ENCODE peak calls at places on chromosome 11, in eight cellular contexts. F is body of pancreas; T is gastrocnemius medialis; W is tibial artery; I is heart left ventricle; C is CD4-positive, alpha-beta T cell; X is sigmoid colon; E is H1. L is an unnamed sample.

GRCh38 chr11:116199182-116199581 is 573.6 kb downstream of the BUD13 start:
- DNase-seq in T (no peak), W (no peak), E (no peak), I (peak), C (no peak), X (no peak), F (no peak), L (no peak)

GRCh38 chr11:35932641-35933571 is 11.0 kb upstream of the LDLRAD3 start:
- DNase-seq in W (no peak), I (no peak), C (no peak), E (no peak), F (no peak), T (no peak), X (no peak), L (no peak)

GRCh38 chr11:111283945-111284481 is 14.3 kb upstream of the POU2AF3 start:
- DNase-seq in F (no peak), T (peak), X (no peak), C (no peak), I (peak), E (no peak), W (no peak), L (no peak)

GRCh38 chr11:64268687-64269379 is 15.6 kb downstream of the BAD start:
- DNase-seq in T (no peak), X (peak), F (peak), I (peak), E (peak), W (peak), C (no peak), L (no peak)

GRCh38 chr11:74141274-74141695 is 29.5 kb downstream of the C2CD3 start:
- DNase-seq in X (no peak), W (no peak), I (no peak), T (no peak), C (no peak), E (no peak), F (no peak), L (no peak)

GRCh38 chr11:11989774-11990744 is 18.4 kb downstream of the DKK3 start:
- DNase-seq in T (no peak), F (no peak), C (no peak), I (peak), E (no peak), X (peak), W (peak), L (no peak)

GRCh38 chr11:71286701-71287643 is 34.6 kb upstream of the SHANK2 start:
- DNase-seq in T (no peak), F (peak), C (no peak), E (no peak), X (peak), I (no peak), W (peak), L (no peak)

GRCh38 chr11:129528296-129528695 is 152.6 kb downstream of the BARX2 start:
- DNase-seq in W (no peak), C (no peak), T (no peak), X (no peak), E (no peak), F (no peak), I (no peak), L (no peak)

GRCh38 chr11:130603585-130603906 is 155.1 kb downstream of the ADAMTS15 start:
- DNase-seq in F (no peak), C (no peak), T (no peak), W (no peak), X (no peak), E (no peak), I (no peak), L (no peak)

GRCh38 chr11:8913961-8914660 is 3.1 kb downstream of the AKIP1 start:
- DNase-seq in E (peak), W (no peak), X (no peak), I (no peak), C (peak), T (no peak), F (peak), L (no peak)

GRCh38 chr11:103637250-103637649 is 399.2 kb upstream of the DDI1 start:
- DNase-seq in C (no peak), E (no peak), I (no peak), W (no peak), F (no peak), T (no peak), X (no peak), L (no peak)

GRCh38 chr11:61814958-61815789 is 1.6 kb downstream of the FADS1 start:
- DNase-seq in I (peak), W (peak), T (peak), F (peak), X (peak), C (no peak), E (peak), L (peak)

GRCh38 chr11:86116386-86116726 is 47.5 kb upstream of the PICALM start:
- DNase-seq in W (no peak), I (no peak), C (no peak), E (no peak), T (no peak), F (no peak), X (no peak), L (no peak)

GRCh38 chr11:18384157-18384641 is 10.2 kb upstream of the LDHA start:
- DNase-seq in I (peak), F (peak), X (peak), E (no peak), T (peak), C (no peak), W (peak), L (no peak)

GRCh38 chr11:65554057-65554818 is 3.9 kb downstream of the LTBP3 start:
- DNase-seq in C (no peak), I (no peak), X (no peak), W (no peak), T (no peak), F (no peak), E (no peak), L (no peak)

GRCh38 chr11:65552413-65552951 is 5.7 kb downstream of the LTBP3 start:
- DNase-seq in X (no peak), F (no peak), C (no peak), I (no peak), T (no peak), E (no peak), W (no peak), L (no peak)

GRCh38 chr11:65549088-65549487 is 9.1 kb downstream of the LTBP3 start:
- DNase-seq in W (no peak), X (no peak), E (no peak), F (no peak), I (no peak), T (no peak), C (no peak), L (no peak)

GRCh38 chr11:65553301-65554001 is 4.7 kb downstream of the LTBP3 start:
- DNase-seq in T (no peak), X (no peak), F (no peak), C (peak), W (no peak), E (peak), I (no peak), L (no peak)

DNA sequence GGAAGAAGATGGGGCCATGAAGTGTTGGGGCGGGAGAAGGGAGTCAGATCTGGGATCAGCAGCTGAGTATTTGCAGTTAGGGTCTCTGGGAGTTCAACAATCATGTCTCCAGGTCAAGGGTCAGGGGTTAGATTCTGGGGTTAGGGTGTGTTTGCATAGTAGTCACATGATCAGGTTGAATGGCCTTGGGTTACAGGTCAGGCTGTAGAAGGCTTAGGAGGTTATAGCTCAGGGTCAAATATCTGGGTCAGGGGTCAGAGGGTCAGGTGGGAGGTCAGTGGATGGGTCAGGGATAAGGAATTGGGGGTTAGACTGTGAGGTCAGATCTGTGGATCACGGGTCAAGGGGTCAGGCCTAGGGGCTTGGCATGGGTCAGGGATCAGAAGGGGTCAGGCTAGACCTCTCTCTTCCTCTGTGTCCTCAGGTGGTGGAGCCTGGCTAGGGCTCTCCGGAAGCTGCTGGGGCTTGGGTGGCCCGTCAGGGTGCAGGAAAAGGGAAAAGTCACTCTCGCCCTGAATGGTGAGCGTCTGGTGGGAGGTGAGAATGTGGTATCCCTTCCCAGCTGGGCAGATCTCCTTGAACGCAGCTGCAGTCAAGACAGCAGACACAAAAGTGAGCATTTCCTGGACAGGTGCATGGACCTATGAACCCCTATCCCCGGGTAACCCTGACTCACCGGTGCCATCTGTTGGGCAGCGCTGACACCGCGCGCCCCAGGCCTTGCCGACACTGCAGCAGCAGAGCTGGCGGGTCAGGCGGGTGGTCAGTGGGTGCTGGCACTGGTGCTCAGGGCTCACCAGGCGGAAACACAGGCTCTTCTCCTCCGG is 6.4 kb downstream of the LTBP3 start:
- DNase-seq in I (peak), E (peak), T (no peak), W (no peak), C (peak), F (peak), X (no peak), L (no peak)
- H3K27ac ChIP-seq in I (no peak), E (no peak), T (peak), W (no peak), C (no peak), F (peak), X (no peak), L (peak)

GRCh38 chr11:1755344-1756023 is 5.1 kb upstream of the IFITM10 start:
- DNase-seq in T (no peak), W (no peak), X (no peak), I (peak), C (no peak), E (no peak), F (no peak), L (no peak)
- H3K27ac ChIP-seq in T (peak), W (peak), X (no peak), I (peak), C (peak), E (no peak), F (no peak), L (no peak)

GRCh38 chr11:107787733-107788132 is 70.9 kb downstream of the SLC35F2 start:
- DNase-seq in F (no peak), C (no peak), T (no peak), E (peak), W (no peak), I (no peak), X (no peak), L (no peak)
- H3K27ac ChIP-seq in F (no peak), C (no peak), T (no peak), E (no peak), W (no peak), I (no peak), X (no peak), L (no peak)

GRCh38 chr11:30586251-30587144 is at the start of gene MPPED2:
- DNase-seq in E (peak), T (no peak), F (peak), X (peak), C (no peak), I (peak), W (peak), L (no peak)
- H3K27ac ChIP-seq in E (no peak), T (peak), F (peak), X (peak), C (no peak), I (peak), W (peak), L (peak)

GRCh38 chr11:68321293-68322030 is 9.1 kb downstream of the LRP5 start:
- DNase-seq in X (no peak), W (no peak), T (no peak), I (no peak), F (peak), C (no peak), E (no peak), L (no peak)
- H3K27ac ChIP-seq in X (peak), W (peak), T (peak), I (peak), F (no peak), C (no peak), E (no peak), L (peak)

DNA sequence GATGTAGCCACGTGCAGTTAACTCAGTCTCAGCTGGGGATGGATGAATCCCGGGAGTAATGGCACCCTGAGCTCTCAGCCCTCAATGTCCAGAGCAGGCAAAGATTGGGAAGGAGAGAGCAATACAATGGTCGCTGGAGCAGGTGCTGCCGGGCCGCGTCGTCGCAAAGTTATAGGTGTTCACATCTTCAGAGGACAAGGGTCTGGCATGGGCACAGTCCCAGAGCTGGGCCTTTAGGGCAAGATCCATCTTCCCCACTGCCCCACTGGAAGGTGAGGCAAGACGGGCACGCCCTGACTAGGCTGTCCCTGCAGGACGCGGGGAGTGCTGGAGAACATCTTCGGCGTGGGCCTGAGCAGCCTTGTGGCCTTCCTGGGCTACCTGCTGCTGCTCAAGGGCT is 7.6 kb downstream of the PCNX3 start:
- DNase-seq in X (no peak), W (no peak), I (no peak), F (no peak), E (no peak), C (no peak), T (no peak), L (no peak)
- H3K27ac ChIP-seq in X (no peak), W (no peak), I (no peak), F (no peak), E (no peak), C (no peak), T (no peak), L (no peak)

GRCh38 chr11:46001427-46002049 is 79.1 kb downstream of the LARGE2 start:
- DNase-seq in X (no peak), W (no peak), C (no peak), F (no peak), I (no peak), T (no peak), E (no peak), L (no peak)
- H3K27ac ChIP-seq in X (no peak), W (no peak), C (no peak), F (no peak), I (no peak), T (no peak), E (peak), L (no peak)

L was measured in esophagus squamous epithelium.